ENCODE peak calls at places on chromosomes 12 and 14, in five cellular contexts. One of them, this sample, is unnamed.

GRCh38 chr12:93741741-93742085 is 64.5 kb downstream of the CRADD start:
- DNase-seq in prostate gland: no peak
- DNase-seq in OCI-M1: no peak
- DNase-seq in T-helper 1 cell: no peak
- DNase-seq in stimulated activated CD4-positive, alpha-beta T cell treated with anti-CD3 and anti-CD28 coated beads, Interleukin-15, amount 100 ng/mL, for 1 hour: no peak
- DNase-seq in this sample: no peak

GRCh38 chr12:116736962-116737773 is 701 bp downstream of the SPRING1 start:
- DNase-seq in T-helper 1 cell: no peak
- DNase-seq in prostate gland: no peak
- DNase-seq in OCI-M1: no peak
- DNase-seq in stimulated activated CD4-positive, alpha-beta T cell treated with anti-CD3 and anti-CD28 coated beads, Interleukin-15, amount 100 ng/mL, for 1 hour: no peak
- DNase-seq in this sample: no peak

GRCh38 chr14:37247777-37248461 is 50.2 kb downstream of the MIPOL1 start:
- DNase-seq in prostate gland: peak; percentile 28
- DNase-seq in T-helper 1 cell: no peak
- DNase-seq in OCI-M1: no peak
- DNase-seq in stimulated activated CD4-positive, alpha-beta T cell treated with anti-CD3 and anti-CD28 coated beads, Interleukin-15, amount 100 ng/mL, for 1 hour: no peak
- DNase-seq in this sample: no peak

GRCh38 chr12:119920064-119920463 is 42.9 kb upstream of the CIT start:
- DNase-seq in prostate gland: no peak
- DNase-seq in stimulated activated CD4-positive, alpha-beta T cell treated with anti-CD3 and anti-CD28 coated beads, Interleukin-15, amount 100 ng/mL, for 1 hour: no peak
- DNase-seq in OCI-M1: no peak
- DNase-seq in T-helper 1 cell: no peak
- DNase-seq in this sample: no peak

GRCh38 chr12:78641837-78642423 is 222.6 kb upstream of the SYT1 start:
- DNase-seq in OCI-M1: peak; percentile 57
- DNase-seq in stimulated activated CD4-positive, alpha-beta T cell treated with anti-CD3 and anti-CD28 coated beads, Interleukin-15, amount 100 ng/mL, for 1 hour: no peak
- DNase-seq in T-helper 1 cell: no peak
- DNase-seq in prostate gland: no peak
- DNase-seq in this sample: no peak

GRCh38 chr14:68380304-68380840 is 412.5 kb downstream of the ZFP36L1 start:
- DNase-seq in OCI-M1: no peak
- DNase-seq in stimulated activated CD4-positive, alpha-beta T cell treated with anti-CD3 and anti-CD28 coated beads, Interleukin-15, amount 100 ng/mL, for 1 hour: no peak
- DNase-seq in prostate gland: no peak
- DNase-seq in T-helper 1 cell: no peak
- DNase-seq in this sample: no peak

GRCh38 chr12:2627343-2628191 is 167.2 kb upstream of the FKBP4 start:
- DNase-seq in OCI-M1: peak; percentile 6
- DNase-seq in stimulated activated CD4-positive, alpha-beta T cell treated with anti-CD3 and anti-CD28 coated beads, Interleukin-15, amount 100 ng/mL, for 1 hour: no peak
- DNase-seq in T-helper 1 cell: peak; percentile 20
- DNase-seq in prostate gland: no peak
- DNase-seq in this sample: no peak

GRCh38 chr12:29220632-29221336 is 71.7 kb downstream of the FAR2 start:
- DNase-seq in stimulated activated CD4-positive, alpha-beta T cell treated with anti-CD3 and anti-CD28 coated beads, Interleukin-15, amount 100 ng/mL, for 1 hour: no peak
- DNase-seq in OCI-M1: no peak
- DNase-seq in T-helper 1 cell: no peak
- DNase-seq in prostate gland: no peak
- DNase-seq in this sample: no peak

GRCh38 chr12:132620893-132621656 is 2.5 kb downstream of the P2RX2 start:
- DNase-seq in OCI-M1: no peak
- DNase-seq in prostate gland: no peak
- DNase-seq in T-helper 1 cell: no peak
- DNase-seq in stimulated activated CD4-positive, alpha-beta T cell treated with anti-CD3 and anti-CD28 coated beads, Interleukin-15, amount 100 ng/mL, for 1 hour: no peak
- DNase-seq in this sample: no peak

GRCh38 chr12:62575036-62575435 is 108.4 kb downstream of the MON2 start:
- DNase-seq in OCI-M1: no peak
- DNase-seq in stimulated activated CD4-positive, alpha-beta T cell treated with anti-CD3 and anti-CD28 coated beads, Interleukin-15, amount 100 ng/mL, for 1 hour: no peak
- DNase-seq in prostate gland: no peak
- DNase-seq in T-helper 1 cell: no peak
- DNase-seq in this sample: no peak

GRCh38 chr14:26281280-26281998 is 316.4 kb downstream of the NOVA1 start:
- DNase-seq in OCI-M1: peak; percentile 87
- DNase-seq in T-helper 1 cell: no peak
- DNase-seq in prostate gland: no peak
- DNase-seq in stimulated activated CD4-positive, alpha-beta T cell treated with anti-CD3 and anti-CD28 coated beads, Interleukin-15, amount 100 ng/mL, for 1 hour: no peak
- DNase-seq in this sample: no peak

GRCh38 chr14:76584271-76584702 is 177.0 kb upstream of the VASH1 start:
- DNase-seq in stimulated activated CD4-positive, alpha-beta T cell treated with anti-CD3 and anti-CD28 coated beads, Interleukin-15, amount 100 ng/mL, for 1 hour: no peak
- DNase-seq in prostate gland: peak; percentile 46
- DNase-seq in OCI-M1: no peak
- DNase-seq in T-helper 1 cell: no peak
- DNase-seq in this sample: no peak

GRCh38 chr12:111788178-111788654 is 21.5 kb downstream of the ALDH2 start:
- DNase-seq in OCI-M1: peak; percentile 87
- DNase-seq in prostate gland: no peak
- DNase-seq in T-helper 1 cell: no peak
- DNase-seq in stimulated activated CD4-positive, alpha-beta T cell treated with anti-CD3 and anti-CD28 coated beads, Interleukin-15, amount 100 ng/mL, for 1 hour: no peak
- DNase-seq in this sample: no peak

GRCh38 chr12:3293446-3294161 is 197.4 kb upstream of the PRMT8 start:
- DNase-seq in prostate gland: no peak
- DNase-seq in T-helper 1 cell: no peak
- DNase-seq in OCI-M1: no peak
- DNase-seq in stimulated activated CD4-positive, alpha-beta T cell treated with anti-CD3 and anti-CD28 coated beads, Interleukin-15, amount 100 ng/mL, for 1 hour: no peak
- DNase-seq in this sample: no peak

This sample was measured in lower leg skin.